ENCODE peak calls at places on chromosomes 1 and 21, in four cellular contexts. S, W, I and U are unnamed samples.

GRCh38 chr1:225835752-225836151 is 25.8 kb downstream of the EPHX1 start:
- DNase-seq in S (no peak), W (no peak), I (no peak), U (peak)

GRCh38 chr1:68495968-68496679 is 758 bp downstream of the DEPDC1 start:
- DNase-seq in S (peak), W (peak), I (peak), U (no peak)

GRCh38 chr1:114558548-114558947 is 22.9 kb downstream of the BCAS2 start:
- DNase-seq in S (peak), W (peak), I (no peak), U (no peak)

GRCh38 chr1:9145021-9145668 is 16.2 kb upstream of the GPR157 start:
- DNase-seq in S (no peak), W (no peak), I (peak), U (peak)

GRCh38 chr1:115099693-115100050 is 10.4 kb upstream of the TSPAN2 start:
- DNase-seq in S (no peak), W (no peak), I (no peak), U (no peak)

GRCh38 chr1:111801071-111801850 is 45.6 kb downstream of the DDX20 start:
- DNase-seq in S (peak), W (no peak), I (no peak), U (no peak)

GRCh38 chr1:19860418-19860817 is 21.8 kb upstream of the OTUD3 start:
- DNase-seq in S (no peak), W (no peak), I (no peak), U (no peak)

GRCh38 chr1:1250828-1251284 is 4.3 kb upstream of the C1QTNF12 start:
- DNase-seq in S (no peak), W (no peak), I (no peak), U (no peak)

GRCh38 chr1:66452162-66452561 is 81.8 kb upstream of the SGIP1 start:
- DNase-seq in S (no peak), W (no peak), I (no peak), U (no peak)

GRCh38 chr1:17586172-17586963 is 46.9 kb downstream of the ARHGEF10L start:
- DNase-seq in S (peak), W (peak), I (peak), U (peak)

GRCh38 chr1:55690366-55690765 is 475.2 kb upstream of the USP24 start:
- DNase-seq in S (no peak), W (no peak), I (no peak), U (no peak)

GRCh38 chr1:151693057-151693651 is 23.4 kb downstream of the CELF3 start:
- DNase-seq in S (peak), W (peak), I (no peak), U (peak)

GRCh38 chr21:43644609-43645008 is 14.7 kb downstream of the HSF2BP start:
- DNase-seq in S (no peak), W (no peak), I (no peak), U (peak)

GRCh38 chr1:162678439-162678838 is 46.2 kb downstream of the DDR2 start:
- DNase-seq in S (no peak), W (no peak), I (no peak), U (peak)

GRCh38 chr1:245409341-245410195 is 254.8 kb downstream of the KIF26B start:
- DNase-seq in S (no peak), W (no peak), I (no peak), U (no peak)

GRCh38 chr1:183370399-183371058 is 47.7 kb downstream of the NMNAT2 start:
- DNase-seq in S (peak), W (no peak), I (no peak), U (no peak)

GRCh38 chr1:111399792-111400610 is 27.5 kb downstream of the OVGP1 start:
- DNase-seq in S (peak), W (peak), I (no peak), U (peak)

GRCh38 chr1:53659436-53659835 is 79.5 kb downstream of the GLIS1 start:
- DNase-seq in S (no peak), W (no peak), I (no peak), U (no peak)

GRCh38 chr1:113250161-113250560 is 140.2 kb upstream of the MAGI3 start:
- DNase-seq in S (no peak), W (no peak), I (no peak), U (no peak)

GRCh38 chr21:16842716-16843115 is 670.1 kb upstream of the CXADR start:
- DNase-seq in S (no peak), W (no peak), I (peak), U (peak)

GRCh38 chr1:43545321-43545685 is 14.6 kb downstream of the PTPRF start:
- DNase-seq in S (no peak), W (no peak), I (no peak), U (no peak)

GRCh38 chr1:163013826-163014600 is 55.1 kb upstream of the RGS4 start:
- DNase-seq in S (no peak), W (no peak), I (peak), U (no peak)

GRCh38 chr1:3483380-3483779 is 28.9 kb downstream of the ARHGEF16 start:
- DNase-seq in S (no peak), W (no peak), I (no peak), U (no peak)

GRCh38 chr1:153649137-153649866 is 9.2 kb upstream of the SNAPIN start:
- DNase-seq in S (no peak), W (no peak), I (no peak), U (no peak)